ENCODE peak calls at places on chromosomes 13 and 19, in six cellular contexts. X is left lung, C is left ventricle myocardium inferior, R is cardiac fibroblast, G is right lobe of liver, Q is SK-N-SH. E is an unnamed sample.

GRCh38 chr19:8306235-8307054 is 1.7 kb downstream of the CD320 start:
- DNase-seq in G (peak), Q (no peak), R (no peak), X (peak), C (no peak), E (no peak)

GRCh38 chr13:24167666-24168391 is 7.3 kb downstream of the SPATA13 start:
- DNase-seq in X (no peak), R (no peak), Q (no peak), G (no peak), C (no peak), E (no peak)

GRCh38 chr13:80339841-80340642 is 884 bp downstream of the SPRY2 start:
- DNase-seq in G (peak), Q (peak), C (peak), R (peak), X (peak), E (peak)

GRCh38 chr13:71626396-71626795 is 240.6 kb downstream of the DACH1 start:
- DNase-seq in G (no peak), X (no peak), R (no peak), C (no peak), Q (no peak), E (no peak)

GRCh38 chr13:46288570-46289259 is 77.0 kb downstream of the LRRC63 start:
- DNase-seq in Q (peak), C (no peak), R (peak), X (no peak), G (no peak), E (peak)

GRCh38 chr13:95304446-95304845 is 3.2 kb upstream of the ABCC4 start:
- DNase-seq in R (no peak), C (no peak), X (no peak), G (no peak), Q (no peak), E (no peak)

GRCh38 chr13:32636711-32637110 is 50.5 kb downstream of the PDS5B start:
- DNase-seq in C (no peak), R (no peak), X (no peak), G (no peak), Q (no peak), E (no peak)

GRCh38 chr19:38172001-38172400 is 52.0 kb downstream of the DPF1 start:
- DNase-seq in Q (no peak), X (no peak), R (no peak), G (no peak), C (peak), E (no peak)

GRCh38 chr13:62799038-62799535 is 1383.4 kb upstream of the PCDH20 start:
- DNase-seq in Q (no peak), G (no peak), R (no peak), C (no peak), X (peak), E (no peak)

GRCh38 chr19:13079542-13079986 is 23.1 kb downstream of the LYL1 start:
- DNase-seq in G (no peak), C (no peak), X (no peak), R (no peak), Q (peak), E (no peak)

GRCh38 chr19:11452814-11453335 is 17.4 kb downstream of the PRKCSH start:
- DNase-seq in Q (peak), G (no peak), R (no peak), C (no peak), X (no peak), E (no peak)
- TF ChIP-seq CTCF in Q (no peak), G (no peak), R (no peak), C (no peak), X (no peak), E (no peak)

GRCh38 chr19:29678484-29679106 is 13.3 kb downstream of the PLEKHF1 start:
- DNase-seq in R (no peak), X (peak), Q (peak), C (peak), G (peak), E (no peak)
- TF ChIP-seq CTCF in R (no peak), X (no peak), Q (no peak), C (no peak), G (no peak), E (no peak)

GRCh38 chr13:28131646-28132045 is 6.7 kb upstream of the PAN3 start:
- DNase-seq in X (no peak), Q (no peak), G (no peak), C (no peak), R (no peak), E (no peak)

GRCh38 chr13:28128030-28128429 is 10.3 kb upstream of the PAN3 start:
- DNase-seq in R (no peak), C (no peak), X (no peak), G (no peak), Q (no peak), E (no peak)

GRCh38 chr13:28128926-28129325 is 9.4 kb upstream of the PAN3 start:
- DNase-seq in X (no peak), Q (no peak), R (peak), C (no peak), G (no peak), E (no peak)

DNA sequence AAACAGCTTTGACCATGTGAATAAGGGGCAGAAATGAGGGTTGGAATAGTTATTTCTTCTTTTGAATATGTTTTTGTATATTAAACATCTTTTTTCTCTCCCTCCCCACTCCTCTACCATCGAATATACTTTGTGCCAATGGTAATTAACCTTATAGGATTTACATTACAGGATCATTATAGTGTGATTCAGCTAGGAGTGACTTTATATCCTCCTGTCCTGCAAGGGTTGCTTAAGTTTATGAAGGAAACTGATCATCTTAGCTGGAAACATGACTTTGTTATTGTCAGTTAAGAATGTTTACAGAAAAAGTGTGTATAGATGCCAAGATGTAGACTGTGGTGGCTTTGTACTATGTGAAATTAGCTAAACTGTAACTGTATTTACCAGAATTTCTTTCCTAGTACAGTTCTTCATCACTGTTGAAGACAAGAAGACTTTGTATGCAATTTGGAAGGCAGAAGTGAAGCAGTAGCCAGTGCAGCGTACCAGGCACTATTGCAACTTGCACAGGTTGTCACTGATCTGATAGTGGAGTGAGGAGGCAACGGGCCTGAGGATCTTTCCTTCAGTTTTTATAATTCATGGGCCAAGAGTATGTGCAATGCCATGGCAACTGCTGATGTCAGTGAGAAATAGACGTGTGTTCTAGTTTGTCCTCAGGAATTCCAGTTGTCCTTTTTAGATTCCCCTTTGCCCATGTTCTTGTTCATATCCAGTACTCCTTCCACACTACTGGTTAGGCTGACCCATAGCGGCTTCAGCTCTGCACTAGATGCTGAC is 8.2 kb upstream of the PAN3 start:
- DNase-seq in C (no peak), R (peak), G (no peak), Q (no peak), X (no peak), E (no peak)
- TF ChIP-seq CTCF in C (no peak), R (no peak), G (no peak), Q (no peak), X (no peak), E (no peak)

DNA sequence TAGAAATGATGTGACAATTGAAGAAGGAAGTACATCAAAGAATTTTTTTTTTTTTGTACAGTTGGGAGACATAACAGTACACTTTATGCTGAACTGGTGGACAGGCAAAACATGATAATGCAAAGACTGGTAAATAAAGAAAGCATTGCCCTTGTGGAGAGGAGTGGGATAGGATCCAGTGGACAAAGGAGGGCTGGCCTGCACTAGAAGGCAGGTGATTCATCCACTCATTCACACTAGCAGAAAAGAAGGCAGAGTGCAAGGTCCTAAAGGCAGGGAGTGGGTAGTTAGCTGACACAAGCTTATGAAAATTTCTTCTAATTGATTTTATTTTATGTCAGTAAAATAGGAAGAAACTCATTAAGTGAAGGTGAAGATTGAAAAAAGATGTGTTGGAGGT is 17.6 kb upstream of the NALCN start:
- DNase-seq in R (no peak), C (no peak), Q (no peak), G (no peak), X (no peak), E (no peak)
- TF ChIP-seq CTCF in R (no peak), C (no peak), Q (peak), G (no peak), X (no peak), E (no peak)

GRCh38 chr19:54670576-54671347 is 8.0 kb downstream of the LILRB4 start:
- DNase-seq in C (no peak), Q (no peak), X (no peak), R (no peak), G (no peak), E (no peak)

GRCh38 chr19:54673222-54673621 is 10.4 kb downstream of the LILRB4 start:
- DNase-seq in C (no peak), R (no peak), Q (no peak), G (no peak), X (no peak), E (no peak)

GRCh38 chr19:54677217-54677616 is 14.4 kb downstream of the LILRB4 start:
- DNase-seq in R (no peak), Q (no peak), C (no peak), G (no peak), X (no peak), E (no peak)

GRCh38 chr19:54668353-54668752 is 5.6 kb downstream of the LILRB4 start:
- DNase-seq in C (no peak), R (no peak), Q (no peak), G (no peak), X (no peak), E (no peak)

GRCh38 chr19:54674021-54674617 is 11.3 kb downstream of the LILRB4 start:
- DNase-seq in Q (peak), C (no peak), G (no peak), X (no peak), R (peak), E (peak)
- TF ChIP-seq CTCF in Q (peak), C (peak), G (peak), X (peak), R (peak), E (peak)

E was measured in HFFc6.